ENCODE peak calls at places on chromosomes 13 and 19, in four cellular contexts. One of them, this sample, is unnamed.

GRCh38 chr19:48654299-48655059 is 8.5 kb upstream of the CA11 start:
- DNase-seq in sigmoid colon: no peak
- DNase-seq in Caco-2: no peak
- DNase-seq in PC-9: no peak
- DNase-seq in this sample: no peak

GRCh38 chr19:9289231-9289884 is 20.3 kb downstream of the ZNF699 start:
- DNase-seq in Caco-2: no peak
- DNase-seq in PC-9: no peak
- DNase-seq in sigmoid colon: no peak
- DNase-seq in this sample: no peak

GRCh38 chr19:45154064-45154827 is 6.5 kb downstream of the NKPD1 start:
- DNase-seq in sigmoid colon: no peak
- DNase-seq in PC-9: peak; percentile 78
- DNase-seq in Caco-2: peak; percentile 70
- DNase-seq in this sample: no peak

GRCh38 chr19:51587264-51588191 is 16.4 kb downstream of the ZNF175 start:
- DNase-seq in Caco-2: no peak
- DNase-seq in PC-9: no peak
- DNase-seq in sigmoid colon: no peak
- DNase-seq in this sample: no peak

GRCh38 chr13:108155185-108156106 is 59.9 kb downstream of the LIG4 start:
- DNase-seq in sigmoid colon: no peak
- DNase-seq in PC-9: peak; percentile 48
- DNase-seq in Caco-2: peak; percentile 75
- DNase-seq in this sample: peak; percentile 9

GRCh38 chr13:73465629-73465974 is 406.8 kb downstream of the KLF5 start:
- DNase-seq in sigmoid colon: no peak
- DNase-seq in PC-9: peak; percentile 75
- DNase-seq in Caco-2: no peak
- DNase-seq in this sample: peak; percentile 75

GRCh38 chr19:11152318-11153062 is 3.1 kb downstream of the SPC24 start:
- DNase-seq in Caco-2: no peak
- DNase-seq in PC-9: peak; percentile 35
- DNase-seq in sigmoid colon: peak; percentile 97
- DNase-seq in this sample: no peak

GRCh38 chr13:73754727-73755292 is 379.4 kb downstream of the KLF12 start:
- DNase-seq in Caco-2: peak; percentile 73
- DNase-seq in sigmoid colon: no peak
- DNase-seq in PC-9: peak; percentile 52
- DNase-seq in this sample: peak; percentile 5

GRCh38 chr19:33344210-33344609 is 29.3 kb upstream of the CEBPG start:
- DNase-seq in sigmoid colon: peak; percentile 72
- DNase-seq in Caco-2: no peak
- DNase-seq in PC-9: no peak
- DNase-seq in this sample: no peak

GRCh38 chr19:3154957-3155736 is 19.3 kb downstream of the GNA15 start:
- DNase-seq in Caco-2: no peak
- DNase-seq in sigmoid colon: peak; percentile 77
- DNase-seq in PC-9: peak; percentile 48
- DNase-seq in this sample: peak; percentile 99

GRCh38 chr13:43300817-43301216 is 277.4 kb downstream of the DNAJC15 start:
- DNase-seq in sigmoid colon: no peak
- DNase-seq in PC-9: no peak
- DNase-seq in Caco-2: no peak
- DNase-seq in this sample: no peak

GRCh38 chr19:10899171-10899653 is 27.9 kb downstream of the CARM1 start:
- DNase-seq in sigmoid colon: no peak
- DNase-seq in Caco-2: no peak
- DNase-seq in PC-9: peak; percentile 97
- DNase-seq in this sample: peak; percentile 65

GRCh38 chr13:20401958-20402856 is 123.5 kb downstream of the CRYL1 start:
- DNase-seq in sigmoid colon: peak; percentile 40
- DNase-seq in Caco-2: no peak
- DNase-seq in PC-9: peak; percentile 91
- DNase-seq in this sample: no peak

GRCh38 chr19:11096210-11096841 is 7.1 kb downstream of the LDLR start:
- DNase-seq in sigmoid colon: peak; percentile 91
- DNase-seq in Caco-2: no peak
- DNase-seq in PC-9: peak; percentile 58
- DNase-seq in this sample: no peak

GRCh38 chr19:57152921-57153320 is 7.9 kb upstream of the ZIM3 start:
- DNase-seq in PC-9: peak; percentile 51
- DNase-seq in sigmoid colon: no peak
- DNase-seq in Caco-2: no peak
- DNase-seq in this sample: no peak

GRCh38 chr19:54209748-54210494 is 9.3 kb downstream of the RPS9 start:
- DNase-seq in Caco-2: peak; percentile 70
- DNase-seq in sigmoid colon: peak; percentile 96
- DNase-seq in PC-9: peak; percentile 96
- DNase-seq in this sample: no peak

GRCh38 chr19:50998686-50999085 is 2.7 kb downstream of the KLK8 start:
- DNase-seq in sigmoid colon: no peak
- DNase-seq in Caco-2: no peak
- DNase-seq in PC-9: no peak
- DNase-seq in this sample: no peak

DNA sequence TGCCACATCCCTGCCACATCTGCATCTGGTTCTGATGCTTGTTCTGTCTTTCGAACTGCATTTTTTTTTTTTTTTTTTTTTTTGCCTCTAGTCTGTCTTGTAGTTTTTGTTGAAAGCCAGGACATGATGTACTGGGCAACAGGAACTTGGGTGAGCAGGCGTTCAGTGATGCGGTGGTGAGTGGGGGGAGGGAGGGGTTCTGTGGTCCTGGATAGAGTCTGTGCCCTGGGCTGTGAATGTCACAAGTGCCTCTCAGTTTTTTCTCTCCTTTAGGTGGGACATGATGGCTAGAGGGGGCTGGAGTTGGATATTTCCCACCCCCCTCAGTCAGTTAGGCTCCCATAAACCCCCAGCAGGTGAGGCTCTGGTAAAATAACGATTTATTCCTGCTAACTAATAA is 3.5 kb downstream of the CEACAM4 start:
- DNase-seq in Caco-2: no peak
- DNase-seq in PC-9: no peak
- DNase-seq in sigmoid colon: no peak
- DNase-seq in this sample: no peak
- H3K4me1 ChIP-seq in Caco-2: no peaks in the 10 kb centered on the region
- H3K4me1 ChIP-seq in PC-9: no peaks in the 10 kb centered on the region
- H3K4me1 ChIP-seq in sigmoid colon: no peaks in the 10 kb centered on the region
- H3K4me1 ChIP-seq in this sample: no peaks in the 10 kb centered on the region

DNA sequence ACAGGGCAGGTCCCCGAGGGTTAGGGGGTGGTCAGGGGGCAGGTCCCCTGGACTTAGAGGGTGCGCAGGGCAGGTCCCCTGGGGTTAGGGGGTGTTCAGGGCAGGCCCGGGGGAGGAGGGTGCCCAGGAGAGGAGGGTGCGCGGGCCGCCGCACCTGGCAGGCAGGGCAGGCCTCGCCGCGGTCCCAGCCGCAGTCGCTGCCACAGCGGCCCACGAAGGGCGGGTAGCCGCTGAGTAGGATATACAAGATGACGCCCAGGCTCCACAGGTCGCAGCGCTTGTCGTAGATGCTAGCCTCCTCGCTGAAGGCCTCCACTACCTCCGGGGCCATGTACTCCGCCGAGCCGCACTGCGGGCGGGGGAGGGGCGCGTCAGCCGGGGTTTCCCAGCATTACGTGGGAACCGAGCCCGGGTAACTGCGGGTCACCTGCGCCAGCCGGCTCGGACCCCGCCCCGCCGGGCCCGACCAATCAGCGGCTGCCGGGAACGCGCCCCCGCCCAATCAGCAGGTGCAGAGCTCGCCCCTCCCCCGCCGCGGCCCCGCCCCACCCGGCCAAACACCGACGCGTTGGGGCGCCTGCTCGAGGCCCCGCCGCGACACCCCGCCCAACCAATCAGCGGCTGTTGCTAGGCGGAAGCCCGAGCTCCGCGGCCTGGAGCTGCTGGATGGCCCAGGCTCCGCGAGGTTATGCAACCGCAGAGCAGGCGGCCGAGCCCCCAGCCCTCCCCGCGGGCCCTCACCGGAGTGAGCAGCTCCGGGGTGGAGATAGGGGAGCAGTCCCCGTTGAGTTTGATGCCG is 9.2 kb downstream of the MKNK2 start:
- DNase-seq in Caco-2: peak; percentile 84
- DNase-seq in PC-9: no peak
- DNase-seq in sigmoid colon: peak; percentile 99
- DNase-seq in this sample: no peak
- H3K4me1 ChIP-seq in Caco-2: peaks cover 4% of the 10 kb centered on the region
- H3K4me1 ChIP-seq in PC-9: no peaks in the 10 kb centered on the region
- H3K4me1 ChIP-seq in sigmoid colon: peaks cover 66% of the 10 kb centered on the region
- H3K4me1 ChIP-seq in this sample: peaks cover 17% of the 10 kb centered on the region

GRCh38 chr13:51823351-51823750 is 19.4 kb upstream of the DHRS12 start:
- DNase-seq in sigmoid colon: peak; percentile 17
- DNase-seq in PC-9: no peak
- DNase-seq in Caco-2: no peak
- DNase-seq in this sample: no peak

GRCh38 chr13:51825681-51826254 is 19.2 kb downstream of the TMEM272 start:
- DNase-seq in sigmoid colon: no peak
- DNase-seq in PC-9: no peak
- DNase-seq in Caco-2: no peak
- DNase-seq in this sample: no peak

GRCh38 chr13:51822106-51822840 is 18.3 kb upstream of the DHRS12 start:
- DNase-seq in Caco-2: no peak
- DNase-seq in sigmoid colon: peak; percentile 29
- DNase-seq in PC-9: no peak
- DNase-seq in this sample: no peak

GRCh38 chr13:51825165-51825592 is 19.8 kb downstream of the TMEM272 start:
- DNase-seq in Caco-2: no peak
- DNase-seq in PC-9: no peak
- DNase-seq in sigmoid colon: no peak
- DNase-seq in this sample: no peak

GRCh38 chr13:51823861-51824260 is 19.9 kb upstream of the DHRS12 start:
- DNase-seq in sigmoid colon: no peak
- DNase-seq in Caco-2: no peak
- DNase-seq in PC-9: no peak
- DNase-seq in this sample: no peak
- H3K4me1 ChIP-seq in sigmoid colon: peaks cover 48% of the 10 kb centered on the region
- H3K4me1 ChIP-seq in Caco-2: no peaks in the 10 kb centered on the region
- H3K4me1 ChIP-seq in PC-9: no peaks in the 10 kb centered on the region
- H3K4me1 ChIP-seq in this sample: peaks cover 7% of the 10 kb centered on the region

GRCh38 chr13:40368123-40368891 is 298.1 kb downstream of the FOXO1 start:
- DNase-seq in PC-9: no peak
- DNase-seq in sigmoid colon: no peak
- DNase-seq in Caco-2: no peak
- DNase-seq in this sample: no peak
- H3K4me1 ChIP-seq in PC-9: no peaks in the 10 kb centered on the region
- H3K4me1 ChIP-seq in sigmoid colon: no peaks in the 10 kb centered on the region
- H3K4me1 ChIP-seq in Caco-2: peaks cover 4% of the 10 kb centered on the region
- H3K4me1 ChIP-seq in this sample: no peaks in the 10 kb centered on the region